ENCODE peak calls at places on chromosomes 7 and 10, in seven cellular contexts. E is BJ, H is fibroblast of the aortic adventitia, L is cardiac muscle cell, N is spleen, Z is GM12878, I is SK-N-SH. Q is an unnamed sample.

GRCh38 chr7:47580175-47580701 is 1.7 kb downstream of the TNS3 start:
- DNase-seq in E (no peak), H (peak), L (peak), N (no peak), Z (no peak), I (no peak), Q (no peak)

GRCh38 chr10:75476569-75476968 is 45.1 kb downstream of the LRMDA start:
- DNase-seq in E (no peak), H (no peak), L (no peak), N (no peak), Z (no peak), I (no peak), Q (no peak)

GRCh38 chr7:94177441-94177840 is 173.3 kb upstream of the BET1 start:
- DNase-seq in E (no peak), H (no peak), L (no peak), N (no peak), Z (no peak), I (no peak), Q (no peak)

GRCh38 chr7:19105546-19105945 is 11.9 kb downstream of the TWIST1 start:
- DNase-seq in E (no peak), H (no peak), L (no peak), N (no peak), Z (no peak), I (no peak), Q (no peak)

GRCh38 chr10:97731346-97732051 is 5.4 kb upstream of the ZFYVE27 start:
- DNase-seq in E (no peak), H (peak), L (peak), N (no peak), Z (no peak), I (peak), Q (no peak)

GRCh38 chr10:77377034-77377433 is 260.6 kb downstream of the KCNMA1 start:
- DNase-seq in E (no peak), H (no peak), L (no peak), N (no peak), Z (no peak), I (no peak), Q (no peak)

GRCh38 chr7:138726288-138726687 is 25.1 kb upstream of the SVOPL start:
- DNase-seq in E (no peak), H (no peak), L (no peak), N (no peak), Z (no peak), I (peak), Q (no peak)

GRCh38 chr7:28856656-28857055 is 101.5 kb downstream of the TRIL start:
- DNase-seq in E (no peak), H (peak), L (no peak), N (no peak), Z (no peak), I (no peak), Q (no peak)

GRCh38 chr7:154789404-154789803 is 213.5 kb downstream of the PAXIP1 start:
- DNase-seq in E (no peak), H (no peak), L (no peak), N (no peak), Z (no peak), I (peak), Q (no peak)

GRCh38 chr10:30396282-30396681 is 37.7 kb upstream of the MAP3K8 start:
- DNase-seq in E (no peak), H (no peak), L (no peak), N (no peak), Z (no peak), I (no peak), Q (no peak)

GRCh38 chr7:33678675-33679335 is 226.5 kb upstream of the BMPER start:
- DNase-seq in E (no peak), H (no peak), L (no peak), N (no peak), Z (no peak), I (no peak), Q (no peak)

GRCh38 chr7:158096582-158096981 is 491.0 kb downstream of the PTPRN2 start:
- DNase-seq in E (no peak), H (no peak), L (no peak), N (peak), Z (no peak), I (no peak), Q (no peak)

GRCh38 chr10:80136134-80136571 is 3.6 kb downstream of the PLAC9 start:
- DNase-seq in E (peak), H (peak), L (peak), N (no peak), Z (no peak), I (no peak), Q (no peak)

GRCh38 chr10:91409069-91409868 is 875 bp upstream of the HECTD2 start:
- DNase-seq in E (no peak), H (peak), L (peak), N (no peak), Z (no peak), I (peak), Q (no peak)

GRCh38 chr10:34236927-34237326 is 578.2 kb downstream of the PARD3 start:
- DNase-seq in E (no peak), H (no peak), L (no peak), N (no peak), Z (no peak), I (no peak), Q (no peak)

GRCh38 chr7:111357691-111358090 is 204.6 kb downstream of the IMMP2L start:
- DNase-seq in E (no peak), H (peak), L (peak), N (no peak), Z (no peak), I (no peak), Q (no peak)

GRCh38 chr7:121480566-121481335 is 84.6 kb upstream of the FAM3C start:
- DNase-seq in E (no peak), H (no peak), L (peak), N (no peak), Z (no peak), I (no peak), Q (no peak)

GRCh38 chr7:83347836-83348482 is 185.3 kb upstream of the PCLO start:
- DNase-seq in E (no peak), H (peak), L (peak), N (no peak), Z (no peak), I (peak), Q (peak)

GRCh38 chr7:148318092-148318756 is 272.3 kb upstream of the C7orf33 start:
- DNase-seq in E (no peak), H (no peak), L (no peak), N (no peak), Z (no peak), I (no peak), Q (no peak)

GRCh38 chr7:157573244-157573643 is 236.4 kb downstream of the DNAJB6 start:
- DNase-seq in E (no peak), H (no peak), L (no peak), N (peak), Z (no peak), I (no peak), Q (no peak)

GRCh38 chr7:42745357-42746022 is 166.4 kb downstream of the C7orf25 start:
- DNase-seq in E (no peak), H (peak), L (peak), N (no peak), Z (no peak), I (peak), Q (no peak)

GRCh38 chr10:93074137-93074596 is 474 bp downstream of the CYP26A1 start:
- DNase-seq in E (no peak), H (no peak), L (no peak), N (no peak), Z (no peak), I (peak), Q (no peak)

GRCh38 chr10:93075369-93076221 is 1.9 kb downstream of the CYP26A1 start:
- DNase-seq in E (no peak), H (no peak), L (no peak), N (no peak), Z (no peak), I (no peak), Q (no peak)

GRCh38 chr10:93077860-93078337 is 4.2 kb downstream of the CYP26A1 start:
- DNase-seq in E (no peak), H (peak), L (no peak), N (no peak), Z (no peak), I (no peak), Q (no peak)

GRCh38 chr10:93074597-93075368 is 1.1 kb downstream of the CYP26A1 start:
- DNase-seq in E (no peak), H (no peak), L (no peak), N (no peak), Z (no peak), I (peak), Q (no peak)

GRCh38 chr10:93076871-93077270 is 3.2 kb downstream of the CYP26A1 start:
- DNase-seq in E (no peak), H (no peak), L (no peak), N (no peak), Z (no peak), I (no peak), Q (no peak)
- H3K4me3 ChIP-seq in E (no peak), H (no peak), L (no peak), N (no peak), Z (no peak), I (no peak), Q (no peak)

GRCh38 chr7:75995052-75995471 is 667 bp upstream of the TMEM120A start:
- DNase-seq in E (no peak), H (peak), L (peak), N (peak), Z (no peak), I (peak), Q (no peak)
- H3K4me3 ChIP-seq in E (peak), H (peak), L (no peak), N (peak), Z (peak), I (peak), Q (peak)

DNA sequence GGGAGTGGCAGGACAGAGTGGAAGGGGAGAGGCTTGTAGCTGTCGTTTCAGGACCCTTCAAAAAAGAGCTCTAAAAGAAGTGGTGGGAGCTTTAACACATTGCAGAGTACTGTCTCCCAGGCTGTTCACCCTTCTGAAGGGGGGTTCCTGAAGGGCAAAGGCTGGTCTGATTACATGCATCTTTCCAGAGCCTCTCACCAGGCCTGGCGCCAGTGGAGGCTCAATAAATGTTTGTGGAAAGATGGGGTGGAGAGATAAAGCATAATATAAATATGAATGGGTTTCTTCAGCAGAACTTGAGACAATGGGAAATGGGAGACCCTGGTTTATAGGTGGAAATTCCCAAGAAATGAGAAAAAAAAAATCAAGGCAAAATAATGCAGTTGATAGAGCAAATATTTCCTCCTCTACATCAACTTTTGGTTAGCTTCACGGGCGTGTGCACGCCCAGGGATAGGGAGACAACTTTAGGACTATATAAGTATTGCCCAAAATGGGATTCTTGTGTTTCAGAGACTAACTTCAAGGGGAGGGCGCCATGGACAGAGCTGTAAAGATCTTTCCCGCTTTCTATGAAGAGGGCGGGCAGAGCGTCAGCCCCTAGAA is 613 bp upstream of the BUB3 start:
- DNase-seq in E (no peak), H (no peak), L (no peak), N (peak), Z (no peak), I (no peak), Q (no peak)
- H3K4me3 ChIP-seq in E (no peak), H (no peak), L (no peak), N (peak), Z (no peak), I (no peak), Q (no peak)

DNA sequence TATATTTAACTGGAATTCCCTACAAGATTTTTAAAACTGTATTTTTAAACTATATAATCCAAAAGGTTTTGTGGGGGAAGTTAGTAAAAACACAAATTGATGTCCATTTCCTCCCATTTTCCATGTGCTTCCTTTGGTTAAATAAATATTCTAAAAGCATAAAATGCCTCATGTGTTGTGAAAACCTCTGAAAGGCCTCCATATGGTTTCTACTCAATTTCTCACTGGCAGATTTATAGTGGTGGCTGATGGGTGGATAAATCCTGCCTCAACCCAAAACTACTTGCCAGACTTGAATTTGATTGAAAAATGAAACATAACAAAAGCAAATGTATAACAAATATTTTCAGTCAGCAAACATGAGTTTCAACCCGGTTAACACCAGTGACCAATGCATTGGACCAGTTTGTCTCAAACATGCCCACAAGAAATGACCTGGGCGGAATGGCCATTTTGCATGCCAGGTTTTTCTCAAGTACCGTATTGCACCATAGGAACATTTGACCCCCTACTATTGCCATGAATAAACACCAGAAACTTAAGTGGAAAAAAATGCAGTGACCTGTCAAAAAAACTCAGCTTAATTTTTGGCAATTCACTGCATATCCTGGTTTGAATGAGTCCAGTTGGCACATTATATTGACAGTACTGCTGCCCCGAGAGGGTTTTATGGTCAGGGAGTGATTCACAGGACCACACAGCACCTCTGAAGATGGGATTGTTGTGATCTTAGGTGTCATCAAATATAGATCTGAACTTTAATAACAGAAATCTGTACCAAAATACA is 454.6 kb upstream of the ANKRD30A start:
- DNase-seq in E (no peak), H (peak), L (no peak), N (no peak), Z (no peak), I (no peak), Q (no peak)
- H3K4me3 ChIP-seq in E (no peak), H (no peak), L (no peak), N (no peak), Z (no peak), I (no peak), Q (no peak)

GRCh38 chr7:116511552-116512523 is 12.3 kb downstream of the CAV2 start:
- DNase-seq in E (no peak), H (no peak), L (peak), N (no peak), Z (peak), I (no peak), Q (no peak)

GRCh38 chr7:116509982-116510579 is 10.5 kb downstream of the CAV2 start:
- DNase-seq in E (no peak), H (no peak), L (no peak), N (no peak), Z (no peak), I (no peak), Q (no peak)

GRCh38 chr7:116515584-116515983 is 9.3 kb upstream of the CAV1 start:
- DNase-seq in E (no peak), H (no peak), L (no peak), N (no peak), Z (no peak), I (no peak), Q (no peak)

GRCh38 chr7:116510795-116511194 is 11.3 kb downstream of the CAV2 start:
- DNase-seq in E (no peak), H (no peak), L (no peak), N (no peak), Z (no peak), I (no peak), Q (no peak)

DNA sequence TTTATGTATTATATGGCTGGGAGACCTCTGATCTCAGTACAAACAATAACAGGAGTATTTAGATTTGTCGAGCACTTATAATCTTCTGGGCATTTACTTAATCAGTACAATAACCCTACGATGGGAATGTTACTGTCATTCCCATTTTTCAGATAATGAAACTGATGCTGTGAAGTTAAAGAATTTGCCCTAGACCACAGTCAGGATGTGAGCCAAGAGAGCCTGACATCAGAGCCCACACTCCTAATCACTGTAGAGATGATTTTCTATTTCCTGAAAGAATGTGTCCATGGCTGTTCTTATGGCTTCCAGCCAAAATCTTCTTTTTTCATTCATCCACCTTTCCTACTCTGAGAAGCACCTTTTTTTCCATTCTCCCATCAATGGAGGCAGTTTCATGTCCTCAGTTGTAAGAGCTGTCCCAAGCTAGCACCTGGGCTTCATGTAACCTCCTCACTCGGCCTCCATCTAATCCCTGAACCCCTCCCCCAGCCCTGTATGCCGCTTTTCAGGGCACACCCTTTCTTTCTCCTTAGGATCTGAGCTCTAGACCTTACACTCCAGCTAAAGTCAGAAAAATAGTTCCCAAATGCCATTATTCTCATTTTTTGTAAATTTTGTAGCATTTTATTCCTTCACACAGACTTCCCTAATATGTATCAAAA is 12.2 kb upstream of the CAV1 start:
- DNase-seq in E (no peak), H (peak), L (peak), N (no peak), Z (no peak), I (no peak), Q (no peak)
- H3K4me3 ChIP-seq in E (no peak), H (no peak), L (no peak), N (peak), Z (peak), I (peak), Q (no peak)

Q was measured in AG04449.